ENCODE peak calls at places on chromosomes 12 and 14, in eight cellular contexts. X, C, T, K, A, I, V and M are unnamed samples.

GRCh38 chr12:119444462-119445044 is 110.0 kb downstream of the CCDC60 start:
- DNase-seq in X (peak), C (peak), T (peak), K (peak), A (peak), I (no peak), V (peak), M (peak)

GRCh38 chr14:65412881-65413738 is 580 bp downstream of the FUT8 start:
- DNase-seq in X (peak), C (no peak), T (peak), K (peak), A (peak), I (peak), V (peak), M (peak)

GRCh38 chr14:73491256-73491976 is 683 bp downstream of the RIOX1 start:
- DNase-seq in X (peak), C (no peak), T (peak), K (peak), A (peak), I (peak), V (peak), M (peak)

GRCh38 chr12:110822821-110823415 is 23.9 kb upstream of the CCDC63 start:
- DNase-seq in X (no peak), C (no peak), T (no peak), K (no peak), A (no peak), I (no peak), V (no peak), M (no peak)

GRCh38 chr12:51970904-51971646 is 19.6 kb downstream of the ACVR1B start:
- DNase-seq in X (peak), C (no peak), T (peak), K (peak), A (peak), I (peak), V (peak), M (peak)

GRCh38 chr12:93804392-93805179 is 127.4 kb downstream of the CRADD start:
- DNase-seq in X (no peak), C (no peak), T (no peak), K (no peak), A (no peak), I (no peak), V (no peak), M (peak)

GRCh38 chr12:12427568-12427967 is 70.7 kb downstream of the BORCS5 start:
- DNase-seq in X (no peak), C (no peak), T (no peak), K (no peak), A (no peak), I (no peak), V (no peak), M (no peak)

GRCh38 chr12:25615119-25615518 is 62.0 kb upstream of the LMNTD1 start:
- DNase-seq in X (peak), C (no peak), T (peak), K (no peak), A (no peak), I (peak), V (no peak), M (peak)

GRCh38 chr12:121828826-121829225 is 25.0 kb downstream of the SETD1B start:
- DNase-seq in X (no peak), C (no peak), T (no peak), K (no peak), A (no peak), I (no peak), V (no peak), M (no peak)

GRCh38 chr14:24135584-24135833 is 485 bp upstream of the PSME1 start:
- DNase-seq in X (no peak), C (no peak), T (no peak), K (no peak), A (no peak), I (no peak), V (no peak), M (no peak)

GRCh38 chr12:94150483-94151225 is 2.3 kb downstream of the PLXNC1 start:
- DNase-seq in X (no peak), C (no peak), T (peak), K (no peak), A (no peak), I (no peak), V (peak), M (no peak)

GRCh38 chr14:74526854-74527585 is 33.5 kb downstream of the ISCA2 start:
- DNase-seq in X (no peak), C (no peak), T (no peak), K (no peak), A (no peak), I (no peak), V (no peak), M (no peak)

GRCh38 chr14:70972107-70972976 is 65.1 kb downstream of the PCNX1 start:
- DNase-seq in X (peak), C (peak), T (peak), K (peak), A (peak), I (peak), V (peak), M (peak)

GRCh38 chr12:119721306-119721705 is 53.4 kb downstream of the PRKAB1 start:
- DNase-seq in X (no peak), C (no peak), T (no peak), K (no peak), A (no peak), I (no peak), V (no peak), M (no peak)

GRCh38 chr12:47236109-47236714 is 156.5 kb upstream of the AMIGO2 start:
- DNase-seq in X (peak), C (no peak), T (no peak), K (no peak), A (no peak), I (peak), V (no peak), M (peak)

GRCh38 chr12:45644521-45644920 is 85.0 kb upstream of the ARID2 start:
- DNase-seq in X (peak), C (no peak), T (no peak), K (no peak), A (peak), I (peak), V (no peak), M (no peak)

GRCh38 chr12:18752280-18752920 is 14.5 kb downstream of the CAPZA3 start:
- DNase-seq in X (peak), C (no peak), T (peak), K (no peak), A (no peak), I (peak), V (no peak), M (peak)

GRCh38 chr14:72942934-72943333 is 16.7 kb downstream of the DCAF4 start:
- DNase-seq in X (no peak), C (no peak), T (no peak), K (no peak), A (no peak), I (no peak), V (no peak), M (no peak)

GRCh38 chr14:87503711-87504110 is 489.3 kb downstream of the GALC start:
- DNase-seq in X (no peak), C (no peak), T (no peak), K (no peak), A (no peak), I (no peak), V (no peak), M (no peak)

GRCh38 chr14:101546706-101547105 is 14.6 kb upstream of the DIO3 start:
- DNase-seq in X (no peak), C (no peak), T (no peak), K (no peak), A (no peak), I (no peak), V (no peak), M (no peak)

GRCh38 chr12:50568338-50569155 is 63.8 kb downstream of the DIP2B start:
- DNase-seq in X (peak), C (no peak), T (no peak), K (no peak), A (no peak), I (peak), V (no peak), M (no peak)

GRCh38 chr14:57747036-57747435 is 118.9 kb downstream of the SLC35F4 start:
- DNase-seq in X (no peak), C (peak), T (no peak), K (no peak), A (no peak), I (no peak), V (no peak), M (peak)

GRCh38 chr12:33690562-33690961 is 250.9 kb upstream of the SYT10 start:
- DNase-seq in X (no peak), C (no peak), T (no peak), K (no peak), A (no peak), I (no peak), V (no peak), M (no peak)

GRCh38 chr12:13980548-13981295 is 680 bp downstream of the GRIN2B start:
- DNase-seq in X (no peak), C (no peak), T (peak), K (no peak), A (no peak), I (no peak), V (peak), M (no peak)

GRCh38 chr12:119363037-119363436 is 28.5 kb downstream of the CCDC60 start:
- DNase-seq in X (no peak), C (no peak), T (no peak), K (no peak), A (no peak), I (no peak), V (no peak), M (no peak)

GRCh38 chr12:95316798-95317197 is 99.2 kb downstream of the VEZT start:
- DNase-seq in X (no peak), C (no peak), T (no peak), K (no peak), A (no peak), I (no peak), V (no peak), M (no peak)

GRCh38 chr12:127355061-127355820 is 911.7 kb upstream of the TMEM132C start:
- DNase-seq in X (no peak), C (no peak), T (peak), K (peak), A (no peak), I (no peak), V (peak), M (no peak)

GRCh38 chr12:7868391-7868790 is 4.3 kb downstream of the SLC2A14 start:
- DNase-seq in X (no peak), C (no peak), T (no peak), K (no peak), A (no peak), I (peak), V (no peak), M (peak)

GRCh38 chr12:73067616-73068015 is 795.4 kb downstream of the TRHDE start:
- DNase-seq in X (no peak), C (no peak), T (no peak), K (no peak), A (no peak), I (no peak), V (no peak), M (no peak)

GRCh38 chr12:51368640-51369517 is 22.3 kb downstream of the GALNT6 start:
- DNase-seq in X (no peak), C (no peak), T (no peak), K (peak), A (peak), I (peak), V (no peak), M (peak)

GRCh38 chr12:59283012-59283411 is 312.8 kb upstream of the SLC16A7 start:
- DNase-seq in X (no peak), C (no peak), T (peak), K (peak), A (no peak), I (no peak), V (no peak), M (no peak)

GRCh38 chr14:26775765-26776577 is 178.1 kb upstream of the NOVA1 start:
- DNase-seq in X (peak), C (no peak), T (no peak), K (no peak), A (no peak), I (peak), V (no peak), M (peak)

GRCh38 chr12:12561305-12562015 is 1.2 kb downstream of the DUSP16 start:
- DNase-seq in X (peak), C (no peak), T (no peak), K (peak), A (peak), I (peak), V (peak), M (peak)

GRCh38 chr14:53946404-53947400 is 9.9 kb downstream of the BMP4 start:
- DNase-seq in X (no peak), C (no peak), T (peak), K (no peak), A (no peak), I (no peak), V (peak), M (no peak)

GRCh38 chr14:22304324-22304723 is 284.7 kb downstream of the DAD1 start:
- DNase-seq in X (no peak), C (no peak), T (no peak), K (no peak), A (peak), I (no peak), V (no peak), M (no peak)
- H2AFZ ChIP-seq in X (no peak), C (no peak), T (no peak), K (no peak), A (peak), I (no peak), V (no peak), M (no peak)

DNA sequence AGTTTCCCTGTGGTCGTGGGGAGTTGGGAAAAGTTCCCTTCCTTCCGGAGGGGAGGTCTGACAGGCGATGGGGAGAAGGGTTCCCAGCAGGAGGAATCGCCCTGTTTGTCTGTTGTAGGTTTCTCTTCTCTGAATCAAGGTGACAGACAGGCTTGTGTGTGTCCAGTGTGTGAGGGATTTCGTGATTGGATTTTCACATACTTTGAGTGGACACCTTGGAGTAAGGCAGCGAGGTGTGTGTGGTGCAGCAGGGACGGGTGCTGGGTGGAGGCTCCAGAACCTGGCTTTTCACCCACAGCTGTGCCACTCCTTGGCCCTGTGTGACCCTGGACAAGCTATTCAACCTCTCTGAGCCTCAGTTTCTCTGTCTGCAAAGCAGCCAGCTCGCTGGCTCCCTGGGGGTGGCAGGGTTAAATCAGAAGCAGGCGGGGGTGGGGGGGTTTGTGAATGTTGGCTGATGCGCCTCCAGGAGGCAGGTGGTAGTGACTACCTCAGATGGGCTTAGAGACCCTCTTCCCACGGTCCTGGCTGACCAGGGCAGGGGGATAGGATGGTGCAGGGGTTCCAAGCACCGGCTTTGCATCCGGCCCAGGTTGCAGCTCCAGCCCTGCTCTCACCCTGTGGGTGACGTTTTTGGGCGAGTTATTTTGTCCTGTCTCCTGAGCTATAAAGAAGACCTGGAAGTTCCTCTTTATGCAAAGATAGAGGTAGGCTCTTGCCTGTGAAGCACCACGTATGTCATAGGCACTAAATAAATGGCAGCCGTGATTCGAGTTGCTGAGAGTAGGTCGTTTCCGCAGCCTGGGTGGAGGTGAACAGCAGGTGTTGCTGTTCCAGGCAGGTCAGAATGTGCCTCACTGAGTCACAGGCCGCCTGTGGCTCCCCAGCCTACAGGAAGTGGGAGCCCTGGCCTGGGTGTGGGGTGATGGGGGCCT is 687 bp downstream of the BDKRB2 start:
- DNase-seq in X (no peak), C (no peak), T (no peak), K (peak), A (peak), I (no peak), V (no peak), M (no peak)
- H2AFZ ChIP-seq in X (no peak), C (peak), T (peak), K (peak), A (no peak), I (peak), V (peak), M (peak)

GRCh38 chr14:76904740-76905569 is 78.7 kb downstream of the LRRC74A start:
- DNase-seq in X (peak), C (peak), T (peak), K (peak), A (peak), I (peak), V (peak), M (peak)
- H2AFZ ChIP-seq in X (no peak), C (peak), T (no peak), K (peak), A (peak), I (peak), V (peak), M (no peak)

DNA sequence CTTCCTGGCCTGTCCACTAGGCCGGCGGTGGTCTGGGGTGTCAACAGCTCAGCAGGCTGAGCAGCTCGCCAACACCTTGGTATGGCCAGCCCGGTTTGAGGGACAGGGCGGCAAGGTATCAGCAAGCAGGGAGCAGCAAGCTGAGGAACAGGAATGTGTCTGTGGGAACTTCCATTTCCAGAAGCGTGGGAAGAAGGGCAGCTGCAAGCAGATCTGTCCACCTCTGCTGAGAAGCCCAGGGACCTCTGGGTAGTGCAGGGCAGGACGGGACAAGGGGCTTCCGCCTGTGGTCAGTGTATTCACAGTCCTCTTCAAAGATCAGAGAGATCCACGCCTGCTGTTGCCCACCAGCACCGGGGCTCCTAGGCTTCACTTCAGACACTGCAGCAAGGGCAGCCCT is 36.0 kb downstream of the ACTN1 start:
- DNase-seq in X (no peak), C (no peak), T (no peak), K (no peak), A (no peak), I (peak), V (no peak), M (no peak)
- H2AFZ ChIP-seq in X (no peak), C (no peak), T (no peak), K (no peak), A (no peak), I (no peak), V (no peak), M (no peak)

DNA sequence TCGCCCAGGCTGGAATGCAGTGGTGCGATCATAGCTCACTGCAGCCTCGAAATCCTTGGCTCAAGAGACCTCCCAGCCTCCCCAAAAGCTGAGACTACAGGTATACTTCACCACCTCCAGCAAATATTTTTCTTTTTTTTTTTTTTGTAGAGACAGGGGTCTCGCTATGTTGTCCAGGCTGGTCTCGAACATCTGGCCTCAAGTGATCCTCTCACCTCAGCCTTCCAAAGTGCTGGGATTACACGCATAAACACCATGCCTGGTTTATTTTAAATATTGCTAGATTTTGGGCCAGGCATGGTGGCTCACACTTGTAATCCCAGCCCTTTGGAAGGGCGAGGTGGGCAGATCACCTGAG is 26.7 kb upstream of the UBC start:
- DNase-seq in X (no peak), C (no peak), T (no peak), K (no peak), A (no peak), I (no peak), V (no peak), M (no peak)
- H2AFZ ChIP-seq in X (peak), C (no peak), T (peak), K (no peak), A (peak), I (peak), V (peak), M (peak)

DNA sequence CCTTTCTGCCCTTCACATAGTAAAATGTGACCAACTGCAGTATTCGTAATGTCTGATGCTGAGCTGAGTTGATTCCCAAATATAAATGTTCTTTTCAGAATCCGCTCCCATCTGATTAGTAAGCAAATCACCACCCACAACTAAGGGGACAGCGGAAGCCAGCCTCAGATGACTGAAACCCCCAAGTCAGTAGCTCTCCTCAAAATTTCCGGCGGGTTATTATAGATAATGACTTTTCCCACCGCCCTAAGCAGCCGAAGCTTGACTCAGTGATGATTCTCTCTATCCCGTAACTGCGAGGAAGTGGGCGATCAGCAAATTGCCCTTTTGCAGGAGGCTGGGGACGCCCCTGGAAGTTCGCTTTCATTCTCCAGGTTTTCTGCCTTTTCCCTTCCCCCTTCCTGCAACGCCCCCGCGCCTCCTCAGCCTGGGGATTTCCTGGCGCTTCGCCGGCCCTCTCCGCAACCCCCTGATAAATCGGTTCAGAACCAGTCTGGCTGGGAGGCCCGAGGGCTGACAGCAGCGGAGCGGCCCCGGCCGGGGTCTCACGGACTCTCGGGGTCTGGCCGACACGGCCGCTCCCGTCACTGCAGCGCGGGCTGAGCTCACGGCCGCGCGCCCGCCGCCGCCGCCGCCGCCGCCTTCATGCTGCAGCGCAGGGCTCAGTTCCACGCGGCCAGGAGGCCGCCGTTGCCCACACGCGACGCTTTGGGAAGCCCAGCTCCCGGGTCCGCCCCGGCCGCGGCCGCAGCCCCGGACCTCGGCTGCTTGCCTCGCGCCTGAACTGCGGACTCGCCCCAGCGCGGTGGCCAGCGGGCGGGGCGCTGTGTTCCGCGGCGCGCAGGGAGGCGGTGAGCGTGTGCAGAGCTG is at the start of gene LRFN5:
- DNase-seq in X (peak), C (no peak), T (peak), K (no peak), A (no peak), I (peak), V (peak), M (peak)
- H2AFZ ChIP-seq in X (peak), C (no peak), T (peak), K (no peak), A (no peak), I (peak), V (no peak), M (peak)